ENCODE peak calls at places on chromosomes 6 and 20, in five cellular contexts. One of them, this sample, is unnamed.

GRCh38 chr6:168197636-168198301 is 118.8 kb upstream of the FRMD1 start:
- DNase-seq in posterior vena cava: no peak
- DNase-seq in H7: no peak
- DNase-seq in T follicular helper cell: no peak
- DNase-seq in CD8-positive, alpha-beta T cell: no peak
- DNase-seq in this sample: no peak

GRCh38 chr20:44052166-44052565 is 134.8 kb downstream of the JPH2 start:
- DNase-seq in H7: no peak
- DNase-seq in posterior vena cava: no peak
- DNase-seq in CD8-positive, alpha-beta T cell: no peak
- DNase-seq in T follicular helper cell: no peak
- DNase-seq in this sample: no peak

GRCh38 chr6:27422651-27423332 is 34.2 kb downstream of the ZNF391 start:
- DNase-seq in H7: peak
- DNase-seq in CD8-positive, alpha-beta T cell: no peak
- DNase-seq in posterior vena cava: no peak
- DNase-seq in T follicular helper cell: no peak
- DNase-seq in this sample: no peak

GRCh38 chr20:50648651-50649050 is 42.7 kb downstream of the RIPOR3 start:
- DNase-seq in T follicular helper cell: no peak
- DNase-seq in H7: no peak
- DNase-seq in posterior vena cava: no peak
- DNase-seq in CD8-positive, alpha-beta T cell: no peak
- DNase-seq in this sample: no peak

GRCh38 chr20:53279735-53280134 is 307.6 kb downstream of the TSHZ2 start:
- DNase-seq in H7: no peak
- DNase-seq in T follicular helper cell: no peak
- DNase-seq in CD8-positive, alpha-beta T cell: no peak
- DNase-seq in posterior vena cava: no peak
- DNase-seq in this sample: no peak

GRCh38 chr6:40249935-40250334 is 315.7 kb upstream of the MOCS1 start:
- DNase-seq in H7: no peak
- DNase-seq in CD8-positive, alpha-beta T cell: no peak
- DNase-seq in posterior vena cava: no peak
- DNase-seq in T follicular helper cell: no peak
- DNase-seq in this sample: no peak

GRCh38 chr20:19077370-19078220 is 134.8 kb upstream of the SLC24A3 start:
- DNase-seq in posterior vena cava: no peak
- DNase-seq in T follicular helper cell: no peak
- DNase-seq in H7: no peak
- DNase-seq in CD8-positive, alpha-beta T cell: no peak
- DNase-seq in this sample: no peak

GRCh38 chr20:60062431-60063336 is 104.5 kb downstream of the CDH26 start:
- DNase-seq in T follicular helper cell: no peak
- DNase-seq in H7: no peak
- DNase-seq in CD8-positive, alpha-beta T cell: no peak
- DNase-seq in posterior vena cava: no peak
- DNase-seq in this sample: no peak

GRCh38 chr6:152063170-152063921 is 255.9 kb downstream of the ESR1 start:
- DNase-seq in CD8-positive, alpha-beta T cell: no peak
- DNase-seq in T follicular helper cell: no peak
- DNase-seq in posterior vena cava: no peak
- DNase-seq in H7: no peak
- DNase-seq in this sample: no peak

GRCh38 chr20:41304002-41304401 is 13.5 kb downstream of the ZHX3 start:
- DNase-seq in CD8-positive, alpha-beta T cell: no peak
- DNase-seq in T follicular helper cell: no peak
- DNase-seq in posterior vena cava: no peak
- DNase-seq in H7: no peak
- DNase-seq in this sample: no peak

GRCh38 chr20:25249198-25249931 is 1.5 kb downstream of the PYGB start:
- DNase-seq in CD8-positive, alpha-beta T cell: no peak
- DNase-seq in posterior vena cava: no peak
- DNase-seq in T follicular helper cell: no peak
- DNase-seq in H7: no peak
- DNase-seq in this sample: no peak

GRCh38 chr6:11272491-11273192 is 40.2 kb upstream of the NEDD9 start:
- DNase-seq in T follicular helper cell: no peak
- DNase-seq in posterior vena cava: no peak
- DNase-seq in CD8-positive, alpha-beta T cell: no peak
- DNase-seq in H7: no peak
- DNase-seq in this sample: no peak

This sample was measured in T-helper 9 cell.